ENCODE peak calls at places on chromosomes 7 and 10, in four cellular contexts. Q is adrenal gland, L is cardiac fibroblast, N is nephron progenitor cell. X is an unnamed sample.

GRCh38 chr7:112086496-112087254 is 119.5 kb downstream of the DOCK4 start:
- DNase-seq in N (no peak), Q (no peak), L (no peak), X (no peak)

GRCh38 chr10:52443419-52444388 is 129.6 kb downstream of the DKK1 start:
- DNase-seq in N (no peak), Q (no peak), L (peak; percentile 96), X (no peak)

GRCh38 chr10:104301907-104302690 is 33.1 kb downstream of the GSTO2 start:
- DNase-seq in Q (no peak), N (no peak), L (no peak), X (no peak)

GRCh38 chr7:2069472-2069860 is 163.3 kb downstream of the MAD1L1 start:
- DNase-seq in Q (no peak), N (no peak), L (no peak), X (no peak)

GRCh38 chr7:132738254-132738653 is 162.0 kb upstream of the PLXNA4 start:
- DNase-seq in N (no peak), Q (no peak), L (peak; percentile 72), X (no peak)

GRCh38 chr10:80324891-80325364 is 31.6 kb downstream of the DYDC1 start:
- DNase-seq in N (no peak), L (no peak), Q (no peak), X (no peak)

GRCh38 chr7:25314094-25314708 is 85.9 kb upstream of the NPVF start:
- DNase-seq in Q (no peak), L (peak; percentile 31), N (no peak), X (no peak)

GRCh38 chr7:133649593-133649992 is 396.7 kb downstream of the EXOC4 start:
- DNase-seq in N (no peak), Q (no peak), L (peak; percentile 17), X (no peak)

GRCh38 chr7:128099204-128099671 is 68.0 kb upstream of the LRRC4 start:
- DNase-seq in L (no peak), Q (no peak), N (no peak), X (no peak)

GRCh38 chr10:71222541-71223364 is 10.4 kb downstream of the UNC5B start:
- DNase-seq in L (no peak), Q (peak; percentile 11), N (no peak), X (peak; percentile 4)

GRCh38 chr10:878333-878753 is 53.2 kb downstream of the LARP4B start:
- DNase-seq in N (no peak), L (peak; percentile 13), Q (peak; percentile 34), X (no peak)

GRCh38 chr10:33421789-33422188 is 87.3 kb upstream of the NRP1 start:
- DNase-seq in Q (no peak), N (no peak), L (peak; percentile 91), X (no peak)

GRCh38 chr7:99730262-99730810 is 4.7 kb downstream of the CYP3A7 start:
- DNase-seq in N (no peak), Q (no peak), L (no peak), X (no peak)

GRCh38 chr7:103524042-103524907 is 78.3 kb upstream of the SLC26A5 start:
- DNase-seq in N (no peak), L (peak; percentile 52), Q (no peak), X (no peak)

GRCh38 chr10:12540341-12540781 is 191.0 kb downstream of the CAMK1D start:
- DNase-seq in Q (no peak), N (no peak), L (no peak), X (no peak)

GRCh38 chr7:66952343-66953043 is 31.5 kb downstream of the TMEM248 start:
- DNase-seq in Q (peak; percentile 58), N (no peak), L (peak; percentile 65), X (no peak)

GRCh38 chr10:62185914-62186692 is 82.5 kb downstream of the RTKN2 start:
- DNase-seq in Q (no peak), N (no peak), L (no peak), X (no peak)

GRCh38 chr10:13352519-13352918 is 4.4 kb upstream of the SEPHS1 start:
- DNase-seq in L (no peak), N (no peak), Q (no peak), X (peak; percentile 48)

GRCh38 chr10:124701881-124702656 is 42.1 kb downstream of the FAM53B start:
- DNase-seq in N (no peak), L (peak; percentile 86), Q (peak; percentile 91), X (no peak)

GRCh38 chr10:58818889-58819288 is 306.2 kb downstream of the BICC1 start:
- DNase-seq in Q (no peak), L (peak; percentile 85), N (no peak), X (no peak)

GRCh38 chr10:123103944-123104343 is 31.8 kb upstream of the HMX3 start:
- DNase-seq in Q (no peak), L (no peak), N (no peak), X (no peak)

GRCh38 chr10:70480254-70480861 is 1.8 kb downstream of the PALD1 start:
- DNase-seq in L (no peak), N (no peak), Q (no peak), X (no peak)

GRCh38 chr7:44750921-44751571 is 2.4 kb downstream of the ZMIZ2 start:
- DNase-seq in N (no peak), L (no peak), Q (no peak), X (peak; percentile 64)

GRCh38 chr10:73802276-73802991 is 9.0 kb downstream of the NDST2 start:
- DNase-seq in N (no peak), L (no peak), Q (no peak), X (no peak)
- TF ChIP-seq CTCF in N (no peak), L (peak; percentile 23), Q (no peak), X (no peak)

DNA sequence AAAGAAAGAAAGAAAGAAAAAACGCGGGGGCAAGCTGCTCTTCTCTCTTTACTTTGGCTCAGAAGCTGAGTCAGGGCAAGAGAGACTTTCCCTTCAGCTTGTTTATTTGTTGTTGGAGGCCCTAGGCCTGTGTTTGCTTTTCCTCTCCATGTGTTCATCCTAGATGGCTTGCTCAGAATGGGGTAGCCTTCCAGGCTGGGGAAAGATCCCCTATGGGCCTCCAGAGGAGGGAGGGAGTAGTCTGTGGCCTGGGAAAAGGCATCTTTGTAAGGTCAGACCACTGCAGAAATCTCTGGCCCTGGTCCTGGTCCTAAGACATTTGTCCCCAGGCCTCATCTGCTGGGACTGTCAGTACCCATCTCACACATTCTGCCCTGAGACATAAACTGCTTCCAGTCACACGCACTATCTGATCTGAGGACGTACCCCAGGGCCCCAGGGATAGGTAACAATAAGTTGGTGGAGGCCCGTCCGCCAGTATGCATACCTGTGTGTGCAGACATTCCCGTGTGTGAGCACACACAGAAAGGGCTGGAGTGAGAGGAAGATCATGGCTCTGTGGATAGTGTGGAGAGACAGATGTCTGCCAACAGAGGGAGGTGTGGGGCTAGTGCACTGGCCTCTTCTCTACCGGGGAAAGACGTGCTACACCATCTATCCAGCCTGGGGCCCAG is 4.9 kb upstream of the SCD start:
- DNase-seq in N (peak; percentile 53), L (peak; percentile 75), Q (peak; percentile 44), X (no peak)
- TF ChIP-seq CTCF in N (peak; percentile 49), L (peak; percentile 80), Q (peak; percentile 44), X (no peak)

DNA sequence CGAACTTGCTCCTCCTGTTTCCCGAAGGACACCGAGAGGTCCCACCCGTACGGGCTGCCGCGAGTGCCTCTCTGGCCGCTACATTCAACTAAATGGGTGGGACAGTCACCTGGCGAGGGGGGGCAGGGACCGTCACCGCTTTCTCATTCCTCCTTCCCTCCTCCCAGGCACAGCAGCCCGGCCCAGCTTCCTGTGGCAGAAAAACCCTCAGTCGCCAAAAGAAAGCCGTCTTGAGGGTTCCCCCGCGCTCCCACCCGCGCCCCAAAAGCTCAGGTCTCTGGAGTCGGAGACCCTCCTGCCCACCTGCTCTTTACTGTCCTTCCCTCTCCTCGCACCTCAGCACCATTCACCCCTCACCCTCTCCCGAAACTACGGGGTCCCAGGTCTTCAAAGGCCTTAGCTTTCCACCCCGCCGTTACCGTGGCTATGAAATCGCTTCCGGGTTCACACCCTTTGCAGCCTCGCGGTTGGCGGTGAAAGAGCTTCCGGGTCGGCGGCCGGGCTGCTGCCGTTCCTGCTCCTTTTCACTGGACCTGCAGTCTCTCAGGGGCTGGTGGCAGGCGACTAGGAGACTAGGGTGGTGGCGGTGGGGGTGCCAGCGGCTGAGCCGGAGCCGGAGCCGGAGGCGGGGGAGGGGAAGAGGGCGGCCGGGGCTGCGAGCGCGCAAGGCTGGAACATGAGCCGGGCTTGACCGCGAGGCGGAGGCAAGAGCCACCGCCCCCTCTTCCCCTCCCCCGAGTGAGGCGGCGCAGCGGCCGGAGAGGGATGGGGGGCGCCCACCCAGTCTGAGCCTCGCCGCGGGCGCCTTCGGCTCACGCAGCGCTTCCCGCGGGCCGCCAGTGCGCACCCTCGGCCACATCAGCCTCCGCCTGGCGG is at the start of the genes ANKIB1 and KRIT1:
- DNase-seq in N (peak; percentile 90), L (peak; percentile 80), Q (peak; percentile 89), X (peak; percentile 79)
- TF ChIP-seq CTCF in N (peak; percentile 12), L (no peak), Q (no peak), X (no peak)

GRCh38 chr10:60098676-60099601 is 192.6 kb upstream of the CCDC6 start:
- DNase-seq in L (no peak), Q (no peak), N (peak; percentile 3), X (no peak)
- TF ChIP-seq CTCF in L (peak; percentile 27), Q (no peak), N (no peak), X (no peak)

GRCh38 chr10:132961864-132962622 is 19.7 kb upstream of the CFAP46 start:
- DNase-seq in L (peak; percentile 88), Q (peak; percentile 68), N (peak; percentile 73), X (peak; percentile 45)
- TF ChIP-seq CTCF in L (peak; percentile 12), Q (no peak), N (no peak), X (no peak)

GRCh38 chr7:17941171-17941490 is 837 bp upstream of the SNX13 start:
- DNase-seq in L (peak; percentile 3), N (no peak), Q (no peak), X (no peak)
- TF ChIP-seq CTCF in L (no peak), N (no peak), Q (no peak), X (no peak)

DNA sequence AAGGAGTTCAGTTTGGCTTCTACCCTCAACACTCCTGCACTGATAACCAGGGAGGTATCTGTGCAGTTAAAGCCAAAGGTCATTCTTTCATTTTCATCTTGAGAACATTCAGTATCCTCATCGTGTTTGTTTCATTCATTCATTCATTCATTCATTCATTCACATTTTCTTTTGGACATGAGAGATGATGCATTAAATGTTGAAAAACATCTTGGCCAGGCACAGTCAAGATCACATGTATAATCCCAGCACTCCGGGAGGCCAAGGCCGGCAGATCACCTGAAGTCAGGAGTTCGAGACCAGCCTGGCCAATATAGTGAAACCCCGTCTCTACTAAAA is 34.3 kb downstream of the APBB1IP start:
- DNase-seq in L (no peak), N (no peak), Q (no peak), X (no peak)
- TF ChIP-seq CTCF in L (no peak), N (no peak), Q (no peak), X (no peak)

DNA sequence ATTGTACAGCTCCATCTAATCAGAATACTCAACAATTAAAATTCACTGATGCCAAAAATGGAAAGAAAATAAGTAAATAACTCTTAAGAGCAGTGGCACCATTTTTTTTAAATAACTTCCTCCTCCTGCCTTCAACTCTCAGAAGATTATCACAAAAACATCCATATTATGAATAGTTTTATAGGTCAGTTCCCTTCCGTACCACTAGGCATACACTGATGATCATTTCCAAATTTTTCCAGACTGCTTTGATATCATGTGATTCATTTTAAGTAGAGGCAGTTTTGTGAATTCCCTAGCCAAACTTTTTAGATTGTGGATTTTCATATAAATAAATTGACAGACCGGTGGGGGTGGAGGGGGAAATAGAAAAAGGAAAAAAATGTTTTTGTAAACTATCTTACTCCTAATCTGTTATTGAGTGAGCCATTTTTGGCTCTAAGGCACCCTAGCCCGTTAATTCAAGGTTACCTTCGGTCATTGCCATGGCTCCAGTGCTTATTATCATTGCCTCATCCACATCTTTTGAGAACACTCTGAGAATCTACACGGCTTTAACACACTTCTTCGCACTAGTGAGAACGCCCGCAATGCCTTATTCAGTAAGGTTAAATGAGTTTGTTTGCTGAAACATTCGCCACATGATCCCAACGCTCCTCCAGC is 1.0 kb downstream of the FAM107B start:
- DNase-seq in Q (no peak), N (no peak), L (no peak), X (no peak)
- TF ChIP-seq CTCF in Q (no peak), N (peak; percentile 10), L (peak; percentile 10), X (no peak)